ENCODE peak calls at places on chromosomes 1 and 21, in six cellular contexts. B is OCI-LY7, U is GM23248, I is MM.1S, W is hepatocyte, G is HCT116. Y is an unnamed sample. For H3K79me2, the result is how much of the 10 kb centered on the place peaks cover.

GRCh38 chr1:193707271-193708015 is 521.0 kb upstream of the B3GALT2 start:
- DNase-seq in I (no peak), G (no peak), U (peak), W (no peak), B (no peak), Y (no peak)

GRCh38 chr21:36792505-36792967 is 93.6 kb downstream of the SIM2 start:
- DNase-seq in U (peak), G (no peak), I (no peak), B (no peak), W (no peak), Y (no peak)

GRCh38 chr21:33587792-33588484 is 546 bp downstream of the DONSON start:
- DNase-seq in U (peak), B (peak), I (peak), W (peak), G (no peak), Y (peak)

GRCh38 chr1:206469933-206470691 is at the start of gene IKBKE:
- DNase-seq in G (peak), I (peak), U (peak), W (peak), B (peak), Y (peak)

GRCh38 chr1:65292861-65293593 is 16.3 kb upstream of the DNAJC6 start:
- DNase-seq in U (no peak), I (no peak), W (no peak), B (no peak), G (no peak), Y (no peak)

GRCh38 chr1:4599951-4600481 is 54.4 kb upstream of the AJAP1 start:
- DNase-seq in W (no peak), I (no peak), U (no peak), G (no peak), B (no peak), Y (peak)

GRCh38 chr1:22137006-22137720 is 5.7 kb downstream of the WNT4 start:
- DNase-seq in B (no peak), W (peak), U (no peak), I (no peak), G (no peak), Y (peak)

GRCh38 chr1:219555802-219556201 is 57.1 kb downstream of the ZC3H11B start:
- DNase-seq in W (peak), I (no peak), G (no peak), U (peak), B (no peak), Y (peak)

GRCh38 chr1:229782469-229782868 is 156.4 kb downstream of the URB2 start:
- DNase-seq in W (no peak), B (no peak), G (no peak), I (no peak), U (no peak), Y (no peak)

GRCh38 chr1:165161130-165161529 is 195.4 kb downstream of the LMX1A start:
- DNase-seq in B (no peak), G (no peak), W (no peak), U (no peak), I (no peak), Y (no peak)

GRCh38 chr1:152479792-152480595 is 30.6 kb upstream of the LCE5A start:
- DNase-seq in W (no peak), B (peak), U (peak), G (peak), I (peak), Y (no peak)

GRCh38 chr1:55015731-55016620 is 17.2 kb downstream of the BSND start:
- DNase-seq in B (no peak), I (no peak), W (no peak), G (no peak), U (peak), Y (no peak)

GRCh38 chr1:98792123-98792522 is 130.6 kb downstream of the SNX7 start:
- DNase-seq in U (peak), G (no peak), I (no peak), W (peak), B (no peak), Y (no peak)

GRCh38 chr1:100578201-100578600 is 40.3 kb downstream of the GPR88 start:
- DNase-seq in B (no peak), U (peak), W (no peak), I (no peak), G (no peak), Y (no peak)

GRCh38 chr1:228152097-228152917 is 2.6 kb downstream of the GJC2 start:
- DNase-seq in I (no peak), G (no peak), U (no peak), W (no peak), B (no peak), Y (no peak)

GRCh38 chr1:1943834-1944570 is 24.9 kb upstream of the TMEM52 start:
- DNase-seq in W (peak), B (peak), I (peak), G (peak), U (peak), Y (peak)

DNA sequence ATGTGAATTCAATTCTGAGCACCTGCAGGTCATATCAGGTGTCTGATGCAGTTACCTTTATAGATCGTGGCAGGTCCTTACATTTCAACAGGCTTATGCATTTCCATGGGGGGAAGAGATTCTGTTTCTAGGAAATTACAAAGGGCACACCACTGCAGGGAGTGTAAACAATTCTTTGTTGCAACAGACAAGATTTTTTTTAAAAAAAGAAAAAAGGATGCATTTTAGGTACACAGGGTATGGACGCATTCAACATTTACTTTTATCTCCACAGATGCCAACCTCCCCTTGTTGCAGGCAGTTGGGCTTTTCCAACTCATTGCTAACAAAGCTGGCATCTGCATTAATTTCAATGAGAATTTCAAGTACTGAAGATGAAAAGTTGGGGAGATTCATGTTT is 13.5 kb upstream of the TEKT2 start:
- DNase-seq in W (no peak), I (no peak), G (no peak), B (no peak), U (no peak), Y (no peak)
- H3K79me2 ChIP-seq in W (under half), I (under half), G (under half), B (under half), U (under half), Y (under half)

DNA sequence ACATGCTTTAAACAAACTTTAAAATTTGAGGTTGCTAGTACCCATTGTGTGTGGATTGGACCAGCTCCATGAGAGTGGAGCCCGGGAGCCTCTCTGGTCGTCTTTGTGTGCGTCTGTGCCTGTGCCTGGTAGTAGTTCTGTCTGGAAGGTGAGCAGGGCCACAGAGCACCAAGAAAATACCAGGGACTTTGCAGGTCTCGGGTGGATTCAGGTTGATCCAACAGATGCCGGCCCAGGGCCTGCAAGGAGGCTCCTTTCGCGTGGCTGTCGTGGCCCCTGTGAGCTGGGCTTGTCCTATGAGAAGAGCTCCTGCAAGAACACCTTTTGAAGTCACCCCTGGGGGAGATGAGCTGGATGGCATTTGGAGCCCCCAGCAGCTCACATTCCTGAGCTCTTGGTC is 28.3 kb downstream of the COL18A1 start:
- DNase-seq in U (no peak), G (no peak), I (no peak), B (no peak), W (no peak), Y (no peak)
- TF ChIP-seq EZH2phosphoT487 in U (no peak), G (no peak), I (no peak), B (no peak), W (no peak), Y (no peak)

DNA sequence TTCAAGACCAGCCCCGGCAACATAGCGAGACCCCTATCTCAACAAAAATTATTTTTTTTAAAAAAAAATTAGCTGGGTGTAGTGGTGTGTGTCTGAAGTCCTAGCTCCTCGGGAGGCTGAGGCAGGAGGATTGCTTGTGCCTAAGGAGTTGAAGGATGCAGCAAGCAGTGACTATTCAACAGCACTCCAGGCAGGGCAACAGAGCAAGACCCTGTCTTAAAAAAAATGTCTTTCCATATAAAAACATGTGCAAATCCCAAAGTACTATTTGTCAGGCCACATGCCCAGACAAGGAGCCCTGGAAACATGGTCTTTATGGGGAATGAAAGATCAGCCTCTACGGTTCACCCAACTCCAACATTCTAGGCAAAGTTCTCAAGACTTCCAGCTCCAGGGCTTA is 13.3 kb downstream of the IFFO2 start:
- DNase-seq in G (no peak), I (no peak), B (no peak), W (no peak), U (no peak), Y (no peak)
- H3K79me2 ChIP-seq in G (half or more), I (half or more), B (under half), W (half or more), U (half or more), Y (under half)

GRCh38 chr1:247386695-247387094 is 29.3 kb upstream of the NLRP3 start:
- DNase-seq in B (no peak), G (no peak), I (no peak), W (peak), U (peak), Y (no peak)

GRCh38 chr1:247387500-247387899 is 28.5 kb upstream of the NLRP3 start:
- DNase-seq in G (no peak), W (no peak), B (no peak), U (no peak), I (no peak), Y (no peak)

GRCh38 chr1:247385283-247385682 is 30.7 kb upstream of the NLRP3 start:
- DNase-seq in W (no peak), B (no peak), G (no peak), I (no peak), U (peak), Y (no peak)

GRCh38 chr1:247387096-247387495 is 28.9 kb upstream of the NLRP3 start:
- DNase-seq in G (no peak), I (no peak), B (no peak), U (no peak), W (no peak), Y (no peak)

DNA sequence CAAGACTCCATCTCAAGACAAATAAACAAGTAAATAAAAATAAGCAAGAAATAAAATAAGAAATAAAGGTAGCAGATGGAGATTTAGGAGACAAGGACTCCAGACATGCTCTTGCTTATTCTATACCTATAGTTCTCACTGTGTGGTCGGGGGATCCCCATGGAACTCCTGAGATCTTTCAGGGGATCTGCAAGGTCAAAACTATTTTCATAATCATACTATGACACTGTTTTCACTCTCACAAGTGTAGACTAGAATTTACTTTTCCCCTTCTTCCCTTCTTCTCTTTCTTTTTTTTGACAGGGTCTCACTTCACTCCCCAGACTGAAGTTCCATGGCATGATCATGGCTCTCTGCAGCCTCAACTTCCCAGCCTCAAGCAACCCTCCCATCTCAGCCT is 29.8 kb upstream of the NLRP3 start:
- DNase-seq in I (no peak), U (no peak), B (no peak), W (no peak), G (no peak), Y (no peak)
- TF ChIP-seq EZH2phosphoT487 in I (no peak), U (no peak), B (no peak), W (no peak), G (no peak), Y (no peak)